ENCODE peak calls at places on chromosomes 12 and 14, in eight cellular contexts. N is nephron progenitor cell, M is hippocampal formation, X is HuH-7.5, V is cardiac septum, Q is Kasumi-1, F is adrenal gland, G is KBM-7. L is an unnamed sample.

GRCh38 chr14:103519043-103519836 is 3.4 kb downstream of the CKB start:
- DNase-seq in Q (peak), V (peak), X (no peak), M (no peak), G (peak), F (no peak), N (no peak), L (no peak)

GRCh38 chr12:119229837-119230236 is 51.1 kb downstream of the HSPB8 start:
- DNase-seq in G (peak), N (peak), F (peak), X (peak), V (no peak), M (peak), Q (no peak), L (no peak)

GRCh38 chr12:71060426-71060825 is 97.4 kb downstream of the TSPAN8 start:
- DNase-seq in X (no peak), N (no peak), G (no peak), F (no peak), V (no peak), Q (no peak), M (no peak), L (no peak)

GRCh38 chr14:45177081-45177480 is 41.4 kb downstream of the FANCM start:
- DNase-seq in M (no peak), G (no peak), F (no peak), V (no peak), X (no peak), Q (no peak), N (no peak), L (no peak)

GRCh38 chr12:124279846-124280360 is 15.0 kb upstream of the RFLNA start:
- DNase-seq in V (no peak), Q (no peak), M (no peak), F (no peak), N (no peak), X (no peak), G (no peak), L (no peak)

GRCh38 chr12:66942741-66943465 is 264.0 kb upstream of the GRIP1 start:
- DNase-seq in X (no peak), M (no peak), V (no peak), Q (no peak), G (no peak), N (peak), F (no peak), L (no peak)

GRCh38 chr12:461425-461824 is 1.7 kb downstream of the B4GALNT3 start:
- DNase-seq in V (no peak), Q (no peak), M (no peak), F (no peak), G (no peak), N (no peak), X (no peak), L (peak)

GRCh38 chr14:72948481-72949138 is 22.3 kb downstream of the DCAF4 start:
- DNase-seq in X (peak), G (peak), N (peak), F (peak), Q (peak), M (peak), V (no peak), L (peak)

GRCh38 chr14:103085106-103086091 is 1.4 kb downstream of the LBHD2 start:
- DNase-seq in X (no peak), M (no peak), V (no peak), G (no peak), F (no peak), N (no peak), Q (no peak), L (no peak)

GRCh38 chr14:53900499-53900898 is 56.1 kb downstream of the BMP4 start:
- DNase-seq in G (no peak), F (no peak), Q (no peak), X (no peak), M (no peak), V (no peak), N (no peak), L (peak)

GRCh38 chr12:62106547-62107175 is 153.5 kb upstream of the USP15 start:
- DNase-seq in G (no peak), Q (no peak), V (no peak), N (no peak), X (no peak), M (no peak), F (no peak), L (no peak)

GRCh38 chr12:45050751-45051489 is at the start of gene DBX2:
- DNase-seq in G (peak), Q (no peak), X (peak), V (no peak), N (peak), F (no peak), M (no peak), L (no peak)

GRCh38 chr12:120684523-120684932 is 2.4 kb upstream of the MLEC start:
- DNase-seq in X (no peak), V (no peak), M (no peak), Q (no peak), N (no peak), F (no peak), G (no peak), L (no peak)

GRCh38 chr14:96762650-96763049 is 34.5 kb upstream of the VRK1 start:
- DNase-seq in Q (peak), F (no peak), G (peak), X (peak), M (no peak), N (peak), V (no peak), L (no peak)

GRCh38 chr12:10235761-10236631 is 23.3 kb downstream of the GABARAPL1 start:
- DNase-seq in F (no peak), G (peak), X (peak), M (no peak), Q (peak), V (no peak), N (peak), L (no peak)

GRCh38 chr12:25845415-25845814 is 113.1 kb upstream of the RASSF8 start:
- DNase-seq in X (no peak), F (no peak), N (no peak), Q (no peak), G (no peak), M (no peak), V (no peak), L (no peak)

GRCh38 chr12:130747867-130748740 is 32.0 kb upstream of the RIMBP2 start:
- DNase-seq in V (peak), M (peak), Q (peak), N (peak), G (peak), F (peak), X (peak), L (peak)

GRCh38 chr14:79583738-79584405 is 627.4 kb downstream of the DIO2 start:
- DNase-seq in G (no peak), M (no peak), Q (no peak), F (no peak), X (no peak), V (no peak), N (no peak), L (no peak)

GRCh38 chr14:58866386-58866785 is 228.6 kb downstream of the DACT1 start:
- DNase-seq in F (no peak), M (no peak), N (no peak), V (no peak), Q (no peak), X (no peak), G (no peak), L (no peak)

GRCh38 chr14:35766700-35767082 is 42.4 kb downstream of the RALGAPA1 start:
- DNase-seq in X (no peak), V (no peak), F (no peak), M (no peak), Q (no peak), G (peak), N (no peak), L (no peak)

GRCh38 chr12:131139363-131140068 is 185.8 kb downstream of the ADGRD1 start:
- DNase-seq in Q (no peak), F (no peak), X (no peak), V (no peak), G (no peak), N (no peak), M (no peak), L (no peak)